ENCODE peak calls at places on chromosome 11, in eight cellular contexts. F is effector CD4-positive, alpha-beta T cell; I is NCI-H774; D is iris pigment epithelial cell; A is HTR-8/SVneo; R is HS-5; C is mucosa of gallbladder; N is activated T-cell treated with anti-CD3 and anti-CD28 coated beads for 24 hours. S is an unnamed sample.
A peak's percentile ranks its signal among the peaks of the same experiment; 100 is the strongest.

GRCh38 chr11:116771935-116772334 is 852 bp downstream of the BUD13 start:
- DNase-seq in F (no peak), I (no peak), D (no peak), A (no peak), R (no peak), C (no peak), N (no peak), S (no peak)

GRCh38 chr11:34632105-34632780 is 11.3 kb downstream of the EHF start:
- DNase-seq in F (no peak), I (peak; percentile 64), D (no peak), A (no peak), R (no peak), C (no peak), N (no peak), S (no peak)

GRCh38 chr11:78239781-78240180 is 51.1 kb downstream of the USP35 start:
- DNase-seq in F (no peak), I (no peak), D (no peak), A (no peak), R (no peak), C (no peak), N (no peak), S (no peak)

GRCh38 chr11:72918825-72919224 is 104.6 kb downstream of the ATG16L2 start:
- DNase-seq in F (no peak), I (no peak), D (no peak), A (no peak), R (peak; percentile 5), C (no peak), N (no peak), S (no peak)

GRCh38 chr11:32562839-32563599 is 20.6 kb upstream of the EIF3M start:
- DNase-seq in F (no peak), I (no peak), D (peak; percentile 9), A (no peak), R (no peak), C (no peak), N (no peak), S (no peak)

GRCh38 chr11:64276653-64277431 is 7.6 kb downstream of the BAD start:
- DNase-seq in F (no peak), I (no peak), D (no peak), A (peak; percentile 23), R (no peak), C (no peak), N (no peak), S (no peak)

GRCh38 chr11:12884751-12885318 is 124.3 kb upstream of the RASSF10 start:
- DNase-seq in F (no peak), I (no peak), D (peak; percentile 65), A (no peak), R (no peak), C (peak; percentile 39), N (no peak), S (no peak)

GRCh38 chr11:123559418-123559817 is 95.0 kb downstream of the SCN3B start:
- DNase-seq in F (no peak), I (no peak), D (peak; percentile 45), A (no peak), R (no peak), C (no peak), N (no peak), S (no peak)

GRCh38 chr11:64092119-64092760 is 56.5 kb downstream of the FLRT1 start:
- DNase-seq in F (no peak), I (no peak), D (no peak), A (no peak), R (no peak), C (no peak), N (no peak), S (no peak)

GRCh38 chr11:47035108-47035507 is 98.5 kb downstream of the CSTPP1 start:
- DNase-seq in F (no peak), I (no peak), D (no peak), A (no peak), R (no peak), C (no peak), N (no peak), S (no peak)

GRCh38 chr11:113035708-113036107 is 74.5 kb downstream of the NCAM1 start:
- DNase-seq in F (no peak), I (no peak), D (no peak), A (no peak), R (no peak), C (no peak), N (no peak), S (no peak)

GRCh38 chr11:72391638-72392423 is 42.5 kb downstream of the CLPB start:
- DNase-seq in F (no peak), I (no peak), D (no peak), A (no peak), R (no peak), C (no peak), N (no peak), S (no peak)

GRCh38 chr11:71948314-71949027 is 19.6 kb downstream of the RNF121 start:
- DNase-seq in F (no peak), I (no peak), D (peak; percentile 19), A (peak; percentile 66), R (no peak), C (no peak), N (no peak), S (no peak)

GRCh38 chr11:12827929-12828812 is 153.9 kb downstream of the TEAD1 start:
- DNase-seq in F (no peak), I (peak; percentile 70), D (peak; percentile 80), A (peak; percentile 66), R (no peak), C (peak; percentile 58), N (no peak), S (no peak)

GRCh38 chr11:11057472-11057854 is 199.6 kb upstream of the ZBED5 start:
- DNase-seq in F (no peak), I (no peak), D (no peak), A (no peak), R (no peak), C (no peak), N (no peak), S (no peak)

GRCh38 chr11:126430581-126431320 is 75.3 kb downstream of the ST3GAL4 start:
- DNase-seq in F (no peak), I (no peak), D (no peak), A (no peak), R (no peak), C (no peak), N (no peak), S (no peak)

GRCh38 chr11:119739021-119739703 is 10.2 kb upstream of the NECTIN1 start:
- DNase-seq in F (no peak), I (peak; percentile 61), D (no peak), A (no peak), R (no peak), C (no peak), N (no peak), S (no peak)

GRCh38 chr11:113722934-113723333 is 16.8 kb upstream of the TMPRSS5 start:
- DNase-seq in F (no peak), I (no peak), D (no peak), A (no peak), R (no peak), C (no peak), N (no peak), S (no peak)

GRCh38 chr11:64880240-64881001 is 2.0 kb upstream of the EHD1 start:
- DNase-seq in F (no peak), I (no peak), D (no peak), A (no peak), R (no peak), C (no peak), N (no peak), S (no peak)

GRCh38 chr11:94525933-94526332 is 13.7 kb downstream of the C11orf97 start:
- DNase-seq in F (no peak), I (no peak), D (peak; percentile 73), A (no peak), R (no peak), C (peak; percentile 87), N (no peak), S (no peak)

GRCh38 chr11:123483465-123483864 is 53.4 kb downstream of the GRAMD1B start:
- DNase-seq in F (no peak), I (no peak), D (no peak), A (no peak), R (no peak), C (no peak), N (no peak), S (no peak)

GRCh38 chr11:9529333-9529648 is 44.2 kb upstream of the WEE1 start:
- DNase-seq in F (no peak), I (no peak), D (no peak), A (no peak), R (no peak), C (no peak), N (no peak), S (no peak)

GRCh38 chr11:118434553-118435232 is 1.6 kb upstream of the KMT2A start:
- DNase-seq in F (peak; percentile 42), I (no peak), D (peak; percentile 60), A (no peak), R (no peak), C (peak; percentile 17), N (peak; percentile 38), S (peak; percentile 32)

GRCh38 chr11:3197878-3198528 is 20.6 kb downstream of the MRGPRG start:
- DNase-seq in F (no peak), I (no peak), D (no peak), A (no peak), R (no peak), C (no peak), N (no peak), S (no peak)

GRCh38 chr11:30225642-30226041 is 5.2 kb upstream of the FSHB start:
- DNase-seq in F (no peak), I (no peak), D (no peak), A (no peak), R (no peak), C (no peak), N (no peak), S (no peak)

GRCh38 chr11:119169272-119169719 is 771 bp downstream of the NLRX1 start:
- DNase-seq in F (peak; percentile 8), I (peak; percentile 26), D (no peak), A (peak; percentile 48), R (no peak), C (peak; percentile 16), N (peak; percentile 24), S (no peak)

S was measured in activated gamma-delta T cell treated with Interleukin-2 at 50 U/mL for 16 hours.